ENCODE peak calls at places on chromosomes 6 and 20, in four cellular contexts. U is NT2/D1, V is transverse colon, M is right cardiac atrium. K is an unnamed sample.

GRCh38 chr6:106110167-106110826 is 24.2 kb downstream of the PRDM1 start:
- DNase-seq in U (no peak), V (peak), M (no peak), K (no peak)

GRCh38 chr6:144330588-144330987 is 45.5 kb downstream of the UTRN start:
- DNase-seq in U (no peak), V (peak), M (no peak), K (no peak)

GRCh38 chr6:81439417-81439816 is 313.1 kb downstream of the TENT5A start:
- DNase-seq in U (no peak), V (no peak), M (no peak), K (no peak)

GRCh38 chr6:10801224-10801848 is 37.0 kb downstream of the MAK start:
- DNase-seq in U (peak), V (peak), M (peak), K (peak)

GRCh38 chr20:50735813-50736212 is 4.4 kb downstream of the PARD6B start:
- DNase-seq in U (no peak), V (no peak), M (no peak), K (no peak)

GRCh38 chr6:83138758-83139157 is 54.3 kb downstream of the PGM3 start:
- DNase-seq in U (no peak), V (no peak), M (no peak), K (no peak)

GRCh38 chr6:107670792-107671199 is 153.3 kb downstream of the SCML4 start:
- DNase-seq in U (no peak), V (peak), M (peak), K (no peak)

GRCh38 chr20:44073675-44074071 is 113.3 kb downstream of the JPH2 start:
- DNase-seq in U (no peak), V (no peak), M (no peak), K (no peak)

GRCh38 chr6:16684896-16685554 is 76.2 kb downstream of the ATXN1 start:
- DNase-seq in U (no peak), V (no peak), M (no peak), K (peak)

GRCh38 chr6:43984442-43985321 is 142.6 kb downstream of the MRPL14 start:
- DNase-seq in U (no peak), V (no peak), M (no peak), K (no peak)

GRCh38 chr20:57881466-57882405 is 171.9 kb upstream of the PMEPA1 start:
- DNase-seq in U (no peak), V (no peak), M (no peak), K (no peak)

GRCh38 chr6:63598251-63599036 is 26.2 kb downstream of the LOC128125822 start:
- DNase-seq in U (peak), V (peak), M (peak), K (no peak)

GRCh38 chr6:157768863-157769551 is 54.0 kb upstream of the SNX9 start:
- DNase-seq in U (no peak), V (no peak), M (no peak), K (no peak)

GRCh38 chr6:93047033-93047432 is 372.3 kb downstream of the EPHA7 start:
- DNase-seq in U (no peak), V (no peak), M (no peak), K (no peak)

GRCh38 chr6:85641522-85641915 is 1.2 kb downstream of the SYNCRIP start:
- DNase-seq in U (no peak), V (no peak), M (no peak), K (no peak)

GRCh38 chr6:134520181-134521115 is 202.5 kb upstream of the SGK1 start:
- DNase-seq in U (no peak), V (no peak), M (no peak), K (peak)

GRCh38 chr6:31321820-31322219 is 35.2 kb downstream of the HLA-B start:
- DNase-seq in U (no peak), V (no peak), M (no peak), K (no peak)

GRCh38 chr6:84449220-84449619 is 221.8 kb upstream of the CEP162 start:
- DNase-seq in U (no peak), V (no peak), M (no peak), K (no peak)

GRCh38 chr20:32577023-32577422 is 8.1 kb downstream of the NOL4L start:
- DNase-seq in U (no peak), V (no peak), M (no peak), K (no peak)

GRCh38 chr20:63085087-63085861 is 78.5 kb upstream of the BHLHE23 start:
- DNase-seq in U (no peak), V (no peak), M (peak), K (no peak)

GRCh38 chr6:583639-584038 is 73.3 kb downstream of the HUS1B start:
- DNase-seq in U (no peak), V (peak), M (peak), K (no peak)

GRCh38 chr6:53546256-53546655 is 1.4 kb upstream of the GCLC start:
- DNase-seq in U (no peak), V (no peak), M (no peak), K (peak)

GRCh38 chr6:37314803-37315515 is 38.8 kb upstream of the RNF8 start:
- DNase-seq in U (peak), V (peak), M (peak), K (no peak)

GRCh38 chr20:47576516-47577033 is 74.9 kb downstream of the NCOA3 start:
- DNase-seq in U (no peak), V (peak), M (peak), K (no peak)
- H3K4me3 ChIP-seq in U (no peak), V (peak), M (peak), K (no peak)

GRCh38 chr6:28802417-28803336 is 121.1 kb downstream of the TRIM27 start:
- DNase-seq in U (no peak), V (no peak), M (no peak), K (no peak)
- H3K4me3 ChIP-seq in U (no peak), V (no peak), M (no peak), K (peak)

GRCh38 chr20:3864518-3864917 is 17.9 kb downstream of the MAVS start:
- DNase-seq in U (no peak), V (no peak), M (no peak), K (no peak)

GRCh38 chr20:3865887-3866407 is 19.3 kb downstream of the MAVS start:
- DNase-seq in U (no peak), V (no peak), M (no peak), K (no peak)

GRCh38 chr20:3865152-3865886 is 18.7 kb downstream of the MAVS start:
- DNase-seq in U (no peak), V (no peak), M (peak), K (no peak)

GRCh38 chr20:3863317-3863716 is 16.7 kb downstream of the MAVS start:
- DNase-seq in U (no peak), V (no peak), M (no peak), K (no peak)

GRCh38 chr20:3866464-3866863 is 19.8 kb downstream of the MAVS start:
- DNase-seq in U (no peak), V (no peak), M (no peak), K (no peak)
- H3K4me3 ChIP-seq in U (no peak), V (no peak), M (no peak), K (no peak)

DNA sequence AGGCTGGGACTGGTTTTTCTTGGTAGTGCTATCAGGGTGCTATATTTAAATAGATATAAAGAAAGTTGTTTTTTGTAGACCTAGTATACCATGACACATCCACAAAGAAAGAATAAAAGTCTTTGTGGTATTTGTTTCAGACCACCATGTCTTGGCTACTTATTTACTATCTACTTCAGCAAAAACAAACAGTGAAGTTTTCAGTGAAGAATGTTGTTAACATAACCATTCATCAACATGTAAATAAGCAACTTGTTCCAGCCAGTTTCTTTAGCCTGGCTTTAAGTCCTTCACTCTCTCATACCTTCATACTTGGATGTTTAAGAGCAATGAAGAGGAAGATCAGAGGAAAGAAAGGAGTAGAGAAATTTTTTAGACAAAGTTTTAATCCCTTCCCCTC is 624.1 kb downstream of the CD109 start:
- DNase-seq in U (peak), V (no peak), M (no peak), K (no peak)
- H3K4me3 ChIP-seq in U (no peak), V (no peak), M (no peak), K (no peak)

GRCh38 chr6:114344971-114345274 is 2.1 kb upstream of the HS3ST5 start:
- DNase-seq in U (no peak), V (no peak), M (no peak), K (no peak)
- H3K4me3 ChIP-seq in U (no peak), V (no peak), M (no peak), K (no peak)

GRCh38 chr6:41451039-41451438 is 95.1 kb upstream of the FOXP4 start:
- DNase-seq in U (no peak), V (no peak), M (peak), K (no peak)
- H3K4me3 ChIP-seq in U (no peak), V (no peak), M (no peak), K (no peak)

GRCh38 chr6:131015192-131015591 is 47.9 kb downstream of the EPB41L2 start:
- DNase-seq in U (no peak), V (no peak), M (no peak), K (no peak)

GRCh38 chr6:131014080-131014776 is 48.8 kb downstream of the EPB41L2 start:
- DNase-seq in U (no peak), V (no peak), M (no peak), K (no peak)

GRCh38 chr6:131015630-131016263 is 47.3 kb downstream of the EPB41L2 start:
- DNase-seq in U (no peak), V (no peak), M (peak), K (peak)

GRCh38 chr6:131009790-131010189 is 53.3 kb downstream of the EPB41L2 start:
- DNase-seq in U (no peak), V (no peak), M (no peak), K (no peak)

DNA sequence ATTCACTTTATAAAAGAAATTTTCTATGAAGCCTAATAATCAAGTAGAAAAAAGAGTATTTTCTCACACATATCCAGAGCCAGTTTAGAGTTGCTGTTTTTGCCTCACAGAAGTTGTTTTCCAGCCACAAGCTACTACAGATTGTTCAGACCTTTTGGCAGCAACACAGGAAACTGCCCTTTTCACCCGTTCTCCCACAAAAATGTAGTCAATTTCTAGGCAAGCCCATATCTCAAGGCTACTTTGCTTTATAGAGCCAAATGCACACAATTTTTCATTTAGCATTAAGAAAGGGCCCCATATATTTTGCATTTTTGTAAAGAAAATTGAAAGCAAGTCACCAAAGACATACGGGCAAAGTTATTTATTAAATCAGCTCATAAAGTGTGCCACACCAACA is 49.5 kb downstream of the EPB41L2 start:
- DNase-seq in U (no peak), V (no peak), M (peak), K (peak)
- H3K4me3 ChIP-seq in U (no peak), V (no peak), M (peak), K (no peak)

DNA sequence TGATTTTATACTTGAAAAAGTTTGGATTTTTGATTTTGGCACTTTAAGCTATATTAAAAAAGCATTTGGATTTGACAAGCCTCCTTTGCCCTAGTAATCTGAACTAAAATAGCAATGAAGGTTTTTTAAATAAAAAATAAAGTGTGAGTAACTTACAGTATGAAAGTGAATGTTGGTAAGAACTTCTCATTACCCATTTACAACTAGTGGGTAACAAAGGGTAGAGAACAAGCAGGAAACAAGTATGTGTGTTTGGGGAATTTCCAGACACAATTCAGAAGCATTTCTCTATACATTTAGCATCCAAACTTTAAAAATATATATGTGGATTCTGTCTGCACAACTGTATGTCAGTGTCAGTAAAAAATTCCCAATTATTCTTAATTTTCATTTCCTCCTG is 2.9 kb downstream of the TMEM30A start:
- DNase-seq in U (no peak), V (no peak), M (no peak), K (no peak)
- H3K4me3 ChIP-seq in U (no peak), V (peak), M (no peak), K (peak)

GRCh38 chr6:41426888-41427641 is 91.7 kb downstream of the NCR2 start:
- DNase-seq in U (no peak), V (no peak), M (no peak), K (no peak)
- H3K4me3 ChIP-seq in U (peak), V (peak), M (peak), K (no peak)

K was measured in skeletal muscle cell.